ENCODE peak calls at places on chromosomes 3 and 15, in seven cellular contexts. R, O, Q, H, Z, S and K are unnamed samples.
A peak's percentile ranks its signal among the peaks of the same experiment; 100 is the strongest.

GRCh38 chr3:102174312-102174712 is 260.5 kb upstream of the ZPLD1 start:
- DNase-seq in Q (no peak), Z (no peak), R (no peak), H (no peak), S (no peak), O (no peak), K (no peak)

GRCh38 chr3:188135271-188135670 is 18.7 kb upstream of the LPP start:
- DNase-seq in H (no peak), R (no peak), O (no peak), S (no peak), Q (no peak), Z (no peak), K (no peak)

GRCh38 chr3:14640157-14640562 is 11.4 kb upstream of the CCDC174 start:
- DNase-seq in R (no peak), S (no peak), H (no peak), Q (no peak), O (no peak), Z (no peak), K (no peak)

GRCh38 chr3:15638891-15639262 is 37.3 kb downstream of the BTD start:
- DNase-seq in O (no peak), Q (no peak), R (no peak), Z (no peak), S (no peak), H (no peak), K (no peak)

GRCh38 chr3:3699816-3700633 is 99.2 kb upstream of the LRRN1 start:
- DNase-seq in Z (no peak), O (no peak), S (no peak), H (no peak), Q (no peak), R (no peak), K (no peak)

GRCh38 chr15:90818251-90819210 is 49.9 kb upstream of the FURIN start:
- DNase-seq in Q (no peak), Z (peak; percentile 35), R (peak; percentile 64), O (no peak), H (peak; percentile 22), S (no peak), K (peak; percentile 29)

GRCh38 chr3:70606018-70606417 is 293.6 kb upstream of the MDFIC2 start:
- DNase-seq in R (no peak), S (no peak), H (no peak), Z (no peak), O (no peak), Q (no peak), K (no peak)

GRCh38 chr3:46504780-46505179 is 7.0 kb downstream of the RTP3 start:
- DNase-seq in Q (no peak), S (no peak), H (no peak), R (no peak), Z (no peak), O (no peak), K (no peak)

GRCh38 chr15:73599934-73600333 is 33.3 kb downstream of the NPTN start:
- DNase-seq in R (no peak), Z (no peak), O (no peak), Q (no peak), H (no peak), S (no peak), K (no peak)

GRCh38 chr3:101203411-101203810 is 117.0 kb downstream of the IMPG2 start:
- DNase-seq in R (no peak), S (no peak), Q (no peak), H (no peak), O (no peak), Z (no peak), K (no peak)

GRCh38 chr15:55526559-55527036 is 18.6 kb upstream of the DNAAF4 start:
- DNase-seq in S (no peak), R (no peak), Q (no peak), Z (no peak), O (no peak), H (peak; percentile 63), K (no peak)

GRCh38 chr3:114860526-114860925 is 286.6 kb downstream of the ZBTB20 start:
- DNase-seq in H (no peak), R (no peak), S (no peak), O (no peak), Z (no peak), Q (no peak), K (no peak)

GRCh38 chr3:27714692-27715453 is 7.2 kb downstream of the EOMES start:
- DNase-seq in H (peak; percentile 18), Q (no peak), O (no peak), Z (peak; percentile 49), S (no peak), R (peak; percentile 77), K (no peak)

GRCh38 chr3:123025642-123026521 is 1.7 kb downstream of the SEMA5B start:
- DNase-seq in R (no peak), S (peak; percentile 29), Z (no peak), H (no peak), Q (no peak), O (no peak), K (peak; percentile 32)

GRCh38 chr3:168722091-168722490 is 626.4 kb upstream of the GOLIM4 start:
- DNase-seq in Z (no peak), S (no peak), O (no peak), Q (no peak), R (no peak), H (no peak), K (no peak)

GRCh38 chr3:60696559-60697125 is 554.6 kb downstream of the FHIT start:
- DNase-seq in Z (no peak), Q (no peak), S (no peak), R (no peak), O (no peak), H (no peak), K (no peak)

GRCh38 chr3:173739716-173740115 is 342.2 kb downstream of the NLGN1 start:
- DNase-seq in O (no peak), R (no peak), H (no peak), Q (no peak), Z (no peak), S (no peak), K (no peak)

GRCh38 chr3:195186041-195186709 is 84.8 kb downstream of the XXYLT1 start:
- DNase-seq in R (no peak), Z (no peak), O (no peak), S (no peak), Q (peak; percentile 10), H (no peak), K (no peak)

GRCh38 chr3:123414958-123415792 is 33.7 kb downstream of the ADCY5 start:
- DNase-seq in Z (no peak), H (no peak), Q (no peak), R (no peak), S (peak; percentile 47), O (no peak), K (no peak)

GRCh38 chr15:60480149-60480548 is 1.2 kb upstream of the ICE2 start:
- DNase-seq in Q (no peak), S (no peak), Z (no peak), O (no peak), H (no peak), R (no peak), K (no peak)

GRCh38 chr3:73148653-73149052 is 87.2 kb downstream of the EBLN2 start:
- DNase-seq in Z (no peak), Q (no peak), O (no peak), S (no peak), H (peak; percentile 2), R (no peak), K (no peak)

GRCh38 chr3:34683851-34684250 is 885.4 kb downstream of the PDCD6IP start:
- DNase-seq in Z (peak; percentile 29), S (peak; percentile 56), H (peak; percentile 22), R (peak; percentile 82), Q (peak; percentile 22), O (no peak), K (peak; percentile 61)

GRCh38 chr3:186519021-186519658 is 25.0 kb downstream of the CRYGS start:
- DNase-seq in R (no peak), O (peak; percentile 57), Z (peak; percentile 62), Q (no peak), S (no peak), H (no peak), K (no peak)

GRCh38 chr3:28349397-28350000 is 875 bp upstream of the AZI2 start:
- DNase-seq in Q (no peak), Z (no peak), H (no peak), R (no peak), S (no peak), O (no peak), K (no peak)

GRCh38 chr15:51970132-51970817 is 1.3 kb downstream of the LEO1 start:
- DNase-seq in Q (no peak), S (no peak), R (no peak), O (no peak), H (peak; percentile 78), Z (no peak), K (no peak)

GRCh38 chr15:69631978-69632377 is 179.4 kb downstream of the RPLP1 start:
- DNase-seq in R (no peak), Q (no peak), O (no peak), S (no peak), H (no peak), Z (no peak), K (no peak)

GRCh38 chr15:57540736-57541135 is 51.0 kb upstream of the MYZAP start:
- DNase-seq in Z (no peak), Q (no peak), S (no peak), R (no peak), H (no peak), O (no peak), K (no peak)

DNA sequence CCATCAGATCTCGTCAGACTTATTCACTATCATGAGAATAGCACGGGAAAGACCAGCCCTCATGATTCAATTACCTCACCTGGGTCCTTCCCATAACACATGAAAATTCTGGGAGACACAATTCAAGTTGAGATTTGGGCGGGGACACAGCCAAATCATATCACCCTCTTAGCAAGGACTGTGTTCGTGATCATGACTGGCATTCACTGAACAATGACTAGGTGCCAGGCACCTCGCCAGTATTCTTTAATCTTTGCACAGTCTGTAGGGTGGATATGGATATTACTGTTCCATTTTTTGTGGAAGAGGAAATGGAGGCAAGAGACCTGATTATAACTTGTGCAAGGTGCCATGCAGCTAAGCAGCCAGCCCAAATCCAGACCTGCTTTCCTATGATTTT is 77.5 kb downstream of the IGF1R start:
- DNase-seq in Q (no peak), O (no peak), H (no peak), Z (no peak), R (no peak), S (no peak), K (no peak)
- H3K4me1 ChIP-seq in Q (peaks cover 5% of the 10 kb centered on the region), O (peaks cover 24% of the 10 kb centered on the region), H (peaks cover 98% of the 10 kb centered on the region), Z (peaks cover 26% of the 10 kb centered on the region), R (peaks cover 27% of the 10 kb centered on the region), S (peaks cover 20% of the 10 kb centered on the region), K (peaks cover 100% of the 10 kb centered on the region)

DNA sequence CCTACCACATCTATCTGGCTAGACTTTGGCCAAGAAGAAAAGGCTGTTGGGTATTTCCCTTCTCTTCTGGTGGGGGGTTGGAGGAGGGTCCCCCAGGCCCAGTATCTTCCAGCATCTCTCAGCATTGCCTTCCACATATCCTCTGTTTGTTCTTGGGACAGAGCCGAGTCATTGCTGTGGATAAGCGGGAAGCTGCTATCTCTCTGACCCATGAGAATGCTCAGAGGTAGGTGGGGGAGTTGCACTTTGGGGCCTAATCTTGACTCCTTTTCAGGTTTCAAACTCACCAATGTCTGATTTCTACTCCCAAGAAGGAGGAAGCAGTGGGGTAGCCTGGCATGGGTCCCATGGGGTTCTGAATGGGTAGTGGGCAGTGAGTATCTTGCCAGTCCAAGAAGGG is 8.0 kb downstream of the HEMK1 start:
- DNase-seq in R (no peak), Z (no peak), Q (no peak), S (no peak), O (no peak), H (no peak), K (no peak)
- H3K4me1 ChIP-seq in R (peaks cover 19% of the 10 kb centered on the region), Z (peaks cover 80% of the 10 kb centered on the region), Q (no peaks in the 10 kb centered on the region), S (peaks cover 3% of the 10 kb centered on the region), O (peaks cover 83% of the 10 kb centered on the region), H (peaks cover 19% of the 10 kb centered on the region), K (peaks cover 28% of the 10 kb centered on the region)

GRCh38 chr3:177106594-177106993 is 90.7 kb downstream of the TBL1XR1 start:
- DNase-seq in O (no peak), H (no peak), S (no peak), Q (no peak), R (no peak), Z (no peak), K (no peak)
- H3K4me1 ChIP-seq in O (peaks cover 64% of the 10 kb centered on the region), H (peaks cover 62% of the 10 kb centered on the region), S (no peaks in the 10 kb centered on the region), Q (no peaks in the 10 kb centered on the region), R (peaks cover 56% of the 10 kb centered on the region), Z (peaks cover 45% of the 10 kb centered on the region), K (peaks cover 96% of the 10 kb centered on the region)

GRCh38 chr3:112472676-112473075 is 26.6 kb downstream of the BTLA start:
- DNase-seq in S (no peak), Q (no peak), Z (no peak), H (no peak), O (no peak), R (no peak), K (no peak)
- H3K4me1 ChIP-seq in S (no peaks in the 10 kb centered on the region), Q (no peaks in the 10 kb centered on the region), Z (peaks cover 64% of the 10 kb centered on the region), H (peaks cover 20% of the 10 kb centered on the region), O (peaks cover 70% of the 10 kb centered on the region), R (no peaks in the 10 kb centered on the region), K (peaks cover 3% of the 10 kb centered on the region)